ENCODE peak calls at places on chromosomes 1 and 21, in seven cellular contexts. A is upper lobe of right lung, D is dorsolateral prefrontal cortex, V is PC-9, L is nephron progenitor cell, R is AG09309, P is fibroblast of lung. S is an unnamed sample.

GRCh38 chr1:151221616-151222015 is 23.3 kb downstream of the PIP5K1A start:
- DNase-seq in A (no peak), D (no peak), V (no peak), L (no peak), R (no peak), P (no peak), S (no peak)

GRCh38 chr1:2787163-2787911 is 14.2 kb downstream of the TTC34 start:
- DNase-seq in A (peak), D (no peak), V (no peak), L (no peak), R (no peak), P (no peak), S (no peak)

GRCh38 chr1:68140536-68140935 is 90.1 kb upstream of the DIRAS3 start:
- DNase-seq in A (no peak), D (no peak), V (no peak), L (no peak), R (no peak), P (peak), S (no peak)

GRCh38 chr1:158053276-158053675 is 59.8 kb downstream of the KIRREL1 start:
- DNase-seq in A (no peak), D (no peak), V (no peak), L (no peak), R (no peak), P (no peak), S (no peak)

GRCh38 chr1:204147392-204148097 is 4.3 kb downstream of the ETNK2 start:
- DNase-seq in A (no peak), D (no peak), V (no peak), L (no peak), R (no peak), P (no peak), S (peak)

GRCh38 chr1:34721241-34721640 is 33.6 kb upstream of the GJB5 start:
- DNase-seq in A (no peak), D (no peak), V (no peak), L (no peak), R (no peak), P (no peak), S (no peak)

GRCh38 chr21:17612565-17613241 is at the start of gene BTG3:
- DNase-seq in A (peak), D (peak), V (peak), L (peak), R (peak), P (peak), S (no peak)

GRCh38 chr1:110612060-110612745 is 6.0 kb upstream of the KCNA2 start:
- DNase-seq in A (no peak), D (no peak), V (no peak), L (no peak), R (no peak), P (no peak), S (no peak)

GRCh38 chr21:17613242-17613676 is 558 bp upstream of the BTG3 start:
- DNase-seq in A (peak), D (no peak), V (peak), L (no peak), R (no peak), P (peak), S (no peak)

GRCh38 chr1:204426035-204426436 is 14.4 kb upstream of the PPP1R15B start:
- DNase-seq in A (no peak), D (no peak), V (no peak), L (no peak), R (no peak), P (peak), S (no peak)

GRCh38 chr1:36560621-36561364 is 78.1 kb upstream of the CSF3R start:
- DNase-seq in A (no peak), D (peak), V (no peak), L (no peak), R (no peak), P (no peak), S (no peak)

GRCh38 chr1:204842892-204843291 is 27.8 kb upstream of the NFASC start:
- DNase-seq in A (no peak), D (peak), V (no peak), L (no peak), R (peak), P (no peak), S (no peak)

GRCh38 chr1:111948209-111949131 is 41.0 kb downstream of the KCND3 start:
- DNase-seq in A (peak), D (peak), V (no peak), L (peak), R (peak), P (no peak), S (no peak)

GRCh38 chr1:189751311-189751710 is 726.4 kb downstream of the BRINP3 start:
- DNase-seq in A (no peak), D (no peak), V (no peak), L (no peak), R (no peak), P (no peak), S (no peak)

GRCh38 chr21:36883532-36884486 is 82.7 kb downstream of the HLCS start:
- DNase-seq in A (no peak), D (no peak), V (no peak), L (no peak), R (no peak), P (no peak), S (no peak)

GRCh38 chr21:17576080-17576835 is 36.4 kb downstream of the BTG3 start:
- DNase-seq in A (no peak), D (no peak), V (no peak), L (no peak), R (no peak), P (no peak), S (no peak)

GRCh38 chr21:38300180-38300579 is 43.4 kb downstream of the KCNJ15 start:
- DNase-seq in A (no peak), D (no peak), V (no peak), L (no peak), R (no peak), P (no peak), S (no peak)

GRCh38 chr1:45014403-45015028 is 2.5 kb downstream of the UROD start:
- DNase-seq in A (peak), D (peak), V (peak), L (peak), R (peak), P (peak), S (no peak)

GRCh38 chr1:14921057-14921456 is 232.5 kb upstream of the TMEM51 start:
- DNase-seq in A (no peak), D (no peak), V (no peak), L (no peak), R (no peak), P (peak), S (no peak)

DNA sequence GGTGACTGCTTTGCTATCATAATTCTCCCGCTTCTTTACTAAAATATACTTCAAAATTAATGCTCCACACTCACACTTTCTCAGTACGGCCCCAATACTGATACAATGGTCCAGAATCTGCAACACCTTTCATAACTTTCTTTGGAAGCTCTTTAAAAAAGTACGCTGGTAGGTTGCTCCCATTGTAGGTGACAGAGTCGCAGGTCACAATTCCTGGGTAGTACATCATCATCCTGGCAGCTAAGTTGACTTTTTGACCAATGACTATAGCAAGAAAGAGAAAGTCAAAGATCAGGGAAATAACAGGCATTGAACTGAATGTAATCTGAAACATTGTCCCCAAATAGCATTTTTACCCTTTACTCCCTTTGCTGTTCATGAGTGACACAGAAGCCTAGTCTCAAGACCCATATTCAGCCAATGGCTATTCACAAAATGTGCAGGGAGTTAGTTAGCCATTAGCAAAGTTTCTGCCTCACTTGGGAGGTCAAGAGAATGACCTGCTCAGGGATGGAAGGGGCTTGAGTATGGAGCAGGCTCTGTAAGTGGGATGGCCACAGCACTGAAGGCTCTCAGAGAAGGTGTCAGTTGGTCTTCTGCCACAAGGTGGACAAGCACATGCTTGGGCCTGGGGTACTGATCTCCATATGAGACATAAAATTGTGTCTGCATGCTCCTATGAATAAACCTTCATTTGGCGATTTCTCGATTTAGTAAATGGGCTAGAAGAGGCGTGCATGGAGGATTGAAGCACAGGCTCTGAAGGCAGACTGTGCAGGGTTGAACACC is 35.4 kb downstream of the ADCY10 start:
- DNase-seq in A (no peak), D (no peak), V (no peak), L (no peak), R (no peak), P (no peak), S (no peak)
- TF ChIP-seq CTCF in A (no peak), D (no peak), V (no peak), L (no peak), R (no peak), P (no peak), S (peak)

GRCh38 chr1:23210963-23211362 is 6.3 kb downstream of the HTR1D start:
- DNase-seq in A (no peak), D (no peak), V (no peak), L (no peak), R (no peak), P (no peak), S (no peak)

GRCh38 chr1:23211955-23212354 is 5.3 kb downstream of the HTR1D start:
- DNase-seq in A (no peak), D (no peak), V (no peak), L (no peak), R (no peak), P (no peak), S (no peak)

GRCh38 chr1:23208527-23208926 is 8.8 kb downstream of the HTR1D start:
- DNase-seq in A (no peak), D (no peak), V (no peak), L (no peak), R (no peak), P (no peak), S (no peak)

GRCh38 chr1:23209765-23210164 is 7.5 kb downstream of the HTR1D start:
- DNase-seq in A (no peak), D (no peak), V (no peak), L (no peak), R (no peak), P (no peak), S (no peak)

DNA sequence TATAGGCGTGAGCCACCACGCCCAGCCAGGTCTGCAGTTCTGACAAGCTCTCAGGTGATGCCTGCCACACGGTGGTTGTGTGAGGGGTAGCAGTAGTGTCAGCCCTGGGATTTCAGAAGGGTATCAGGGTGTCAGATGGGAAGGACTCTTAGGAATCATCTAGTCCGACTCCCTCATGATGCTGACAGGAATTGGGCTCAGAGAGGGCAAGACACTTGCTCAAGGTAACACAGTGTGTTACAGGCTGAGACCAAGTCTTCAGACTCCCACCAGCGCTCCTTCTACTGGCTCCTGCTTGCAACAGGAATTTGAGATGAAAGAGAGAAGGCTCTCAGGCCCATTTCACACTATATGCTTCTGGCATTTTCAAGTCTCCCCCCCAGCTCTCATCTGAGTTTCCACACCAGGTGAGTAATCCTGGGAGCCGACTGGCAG is 6.9 kb downstream of the HTR1D start:
- DNase-seq in A (no peak), D (no peak), V (peak), L (no peak), R (no peak), P (no peak), S (no peak)
- TF ChIP-seq CTCF in A (no peak), D (no peak), V (peak), L (no peak), R (no peak), P (no peak), S (peak)

GRCh38 chr1:206606867-206607266 is 5.4 kb downstream of the EIF2D start:
- DNase-seq in A (no peak), D (no peak), V (no peak), L (no peak), R (no peak), P (no peak), S (no peak)
- TF ChIP-seq CTCF in A (peak), D (peak), V (peak), L (peak), R (peak), P (peak), S (peak)

GRCh38 chr1:25694167-25694566 is 77.6 kb downstream of the MAN1C1 start:
- DNase-seq in A (no peak), D (no peak), V (no peak), L (no peak), R (peak), P (peak), S (no peak)

GRCh38 chr1:25695991-25696330 is 79.4 kb downstream of the MAN1C1 start:
- DNase-seq in A (no peak), D (no peak), V (peak), L (no peak), R (peak), P (peak), S (no peak)

GRCh38 chr1:25697426-25698220 is 81.0 kb downstream of the MAN1C1 start:
- DNase-seq in A (no peak), D (no peak), V (no peak), L (no peak), R (no peak), P (no peak), S (no peak)

GRCh38 chr1:25694591-25695007 is 78.0 kb downstream of the MAN1C1 start:
- DNase-seq in A (no peak), D (no peak), V (no peak), L (no peak), R (no peak), P (peak), S (no peak)

DNA sequence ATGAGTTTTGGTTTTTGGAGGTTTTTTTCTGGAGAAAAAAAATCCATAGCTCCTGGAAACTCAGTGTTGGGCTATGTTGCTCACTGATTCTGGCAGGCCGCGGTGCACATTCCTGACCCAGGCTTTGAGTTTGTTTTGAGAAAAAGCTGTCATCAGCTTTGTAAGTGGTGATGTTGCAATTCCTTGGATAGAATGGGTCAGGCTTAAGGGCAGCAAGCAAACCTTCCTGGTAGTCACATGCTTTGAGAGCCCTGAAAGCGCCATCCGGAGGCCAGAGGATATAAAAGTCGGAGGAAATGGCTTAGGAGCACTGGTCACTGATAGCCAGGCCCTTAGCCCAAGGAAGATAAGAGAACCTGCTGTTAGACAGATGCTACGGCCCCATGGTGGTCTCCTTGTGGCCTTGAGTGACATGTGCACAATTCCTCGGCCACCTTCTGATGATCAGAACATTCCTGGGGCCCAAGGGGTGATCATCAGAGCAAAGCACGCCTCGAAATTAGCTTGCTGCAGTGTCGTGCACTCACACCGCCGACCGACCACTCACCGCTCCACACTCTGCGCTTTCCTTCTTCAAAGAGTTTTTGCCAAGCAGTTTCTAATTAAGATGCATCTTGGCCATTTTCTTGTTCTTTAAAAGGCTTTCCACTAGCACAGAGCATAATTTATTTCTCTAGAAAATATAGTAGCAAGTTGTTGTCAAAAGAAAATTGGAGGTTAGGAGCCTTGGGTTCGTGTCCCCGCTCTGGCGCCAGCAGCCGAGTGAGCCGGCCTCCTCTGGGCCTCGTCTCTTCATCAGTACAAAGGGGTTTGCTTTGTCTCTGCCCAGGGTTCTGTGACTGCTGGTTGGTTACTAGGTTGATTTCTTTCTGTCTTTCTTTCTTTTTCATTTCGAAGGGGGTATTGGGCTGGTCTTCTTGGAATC is 78.7 kb downstream of the MAN1C1 start:
- DNase-seq in A (peak), D (no peak), V (peak), L (no peak), R (peak), P (peak), S (peak)
- TF ChIP-seq CTCF in A (peak), D (peak), V (no peak), L (no peak), R (peak), P (peak), S (peak)

GRCh38 chr1:32127780-32128179 is 19.9 kb downstream of the KPNA6 start:
- DNase-seq in A (no peak), D (no peak), V (no peak), L (no peak), R (no peak), P (no peak), S (no peak)
- TF ChIP-seq CTCF in A (no peak), D (no peak), V (no peak), L (no peak), R (no peak), P (no peak), S (no peak)

S was measured in chondrocyte.